ENCODE peak calls at places on chromosomes 6 and 20, in five cellular contexts. One of them, this sample, is unnamed.

GRCh38 chr6:14953806-14954205 is 292.1 kb upstream of the JARID2 start:
- DNase-seq in spleen: no peak
- DNase-seq in upper lobe of left lung: no peak
- DNase-seq in HCT116: no peak
- DNase-seq in stomach: no peak
- DNase-seq in this sample: no peak

GRCh38 chr6:125558907-125559306 is 190.5 kb upstream of the HEY2 start:
- DNase-seq in stomach: no peak
- DNase-seq in HCT116: no peak
- DNase-seq in upper lobe of left lung: no peak
- DNase-seq in spleen: no peak
- DNase-seq in this sample: no peak

GRCh38 chr20:61859712-61860111 is 206.0 kb downstream of the TAF4 start:
- DNase-seq in spleen: no peak
- DNase-seq in stomach: no peak
- DNase-seq in upper lobe of left lung: peak
- DNase-seq in HCT116: no peak
- DNase-seq in this sample: no peak

GRCh38 chr6:129672883-129673631 is 36.9 kb downstream of the ARHGAP18 start:
- DNase-seq in HCT116: peak
- DNase-seq in stomach: no peak
- DNase-seq in upper lobe of left lung: no peak
- DNase-seq in spleen: no peak
- DNase-seq in this sample: no peak

GRCh38 chr6:154686162-154686561 is 47.1 kb upstream of the SCAF8 start:
- DNase-seq in stomach: no peak
- DNase-seq in spleen: no peak
- DNase-seq in HCT116: no peak
- DNase-seq in upper lobe of left lung: no peak
- DNase-seq in this sample: no peak

GRCh38 chr6:127347188-127347587 is 3.8 kb upstream of the ECHDC1 start:
- DNase-seq in spleen: no peak
- DNase-seq in stomach: no peak
- DNase-seq in upper lobe of left lung: no peak
- DNase-seq in HCT116: no peak
- DNase-seq in this sample: no peak

GRCh38 chr6:149249370-149250357 is 67.8 kb upstream of the TAB2 start:
- DNase-seq in HCT116: no peak
- DNase-seq in spleen: no peak
- DNase-seq in upper lobe of left lung: no peak
- DNase-seq in stomach: no peak
- DNase-seq in this sample: no peak

GRCh38 chr6:10954590-10955010 is 67.7 kb downstream of the SYCP2L start:
- DNase-seq in HCT116: peak
- DNase-seq in upper lobe of left lung: peak
- DNase-seq in spleen: peak
- DNase-seq in stomach: peak
- DNase-seq in this sample: peak

GRCh38 chr20:56391596-56392281 is at the start of gene AURKA:
- DNase-seq in HCT116: no peak
- DNase-seq in upper lobe of left lung: no peak
- DNase-seq in spleen: no peak
- DNase-seq in stomach: no peak
- DNase-seq in this sample: no peak

GRCh38 chr6:15588966-15589634 is 73.7 kb downstream of the DTNBP1 start:
- DNase-seq in stomach: no peak
- DNase-seq in spleen: no peak
- DNase-seq in upper lobe of left lung: no peak
- DNase-seq in HCT116: no peak
- DNase-seq in this sample: no peak

GRCh38 chr20:23118766-23119165 is 32.6 kb upstream of the CD93 start:
- DNase-seq in upper lobe of left lung: no peak
- DNase-seq in stomach: no peak
- DNase-seq in spleen: peak
- DNase-seq in HCT116: no peak
- DNase-seq in this sample: no peak

DNA sequence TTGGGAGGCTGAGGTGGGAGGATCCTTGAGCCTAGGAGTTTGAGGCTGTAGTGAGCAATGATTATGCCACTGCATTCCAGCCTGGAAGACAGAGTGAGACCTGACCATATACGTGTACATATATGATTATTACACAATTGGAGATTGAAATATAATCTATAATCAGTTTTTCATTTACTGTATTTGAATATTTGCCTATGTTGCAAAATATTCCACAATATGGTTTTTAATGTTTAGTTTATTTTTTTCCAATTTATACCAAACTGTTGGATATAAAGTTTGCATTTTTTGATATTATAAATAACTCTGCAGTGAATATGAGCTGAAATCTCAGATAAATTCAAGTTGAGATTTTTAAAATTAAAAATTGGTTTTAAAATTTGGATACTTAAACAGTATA is 79.6 kb upstream of the SIRPG start:
- DNase-seq in stomach: no peak
- DNase-seq in upper lobe of left lung: no peak
- DNase-seq in HCT116: no peak
- DNase-seq in spleen: no peak
- DNase-seq in this sample: no peak
- TF ChIP-seq POLR2A in stomach: no peak
- TF ChIP-seq POLR2A in upper lobe of left lung: no peak
- TF ChIP-seq POLR2A in HCT116: no peak
- TF ChIP-seq POLR2A in spleen: no peak
- TF ChIP-seq POLR2A in this sample: no peak

GRCh38 chr6:22071655-22072054 is 225.2 kb downstream of the PRL start:
- DNase-seq in stomach: no peak
- DNase-seq in spleen: no peak
- DNase-seq in HCT116: no peak
- DNase-seq in upper lobe of left lung: no peak
- DNase-seq in this sample: no peak
- TF ChIP-seq POLR2AphosphoS5 in stomach: no peak
- TF ChIP-seq POLR2AphosphoS5 in spleen: peak
- TF ChIP-seq POLR2AphosphoS5 in HCT116: no peak
- TF ChIP-seq POLR2AphosphoS5 in upper lobe of left lung: peak
- TF ChIP-seq POLR2AphosphoS5 in this sample: no peak

GRCh38 chr20:36462440-36463211 is 78.7 kb upstream of the MYL9 start:
- DNase-seq in HCT116: no peak
- DNase-seq in upper lobe of left lung: peak
- DNase-seq in stomach: peak
- DNase-seq in spleen: peak
- DNase-seq in this sample: no peak
- TF ChIP-seq POLR2A in HCT116: no peak
- TF ChIP-seq POLR2A in upper lobe of left lung: peak
- TF ChIP-seq POLR2A in stomach: no peak
- TF ChIP-seq POLR2A in spleen: no peak
- TF ChIP-seq POLR2A in this sample: no peak

GRCh38 chr6:25928562-25929324 is 1.7 kb downstream of the SLC17A2 start:
- DNase-seq in HCT116: no peak
- DNase-seq in spleen: no peak
- DNase-seq in stomach: no peak
- DNase-seq in upper lobe of left lung: no peak
- DNase-seq in this sample: no peak

GRCh38 chr6:25934181-25934580 is 3.7 kb upstream of the SLC17A2 start:
- DNase-seq in upper lobe of left lung: no peak
- DNase-seq in spleen: no peak
- DNase-seq in stomach: no peak
- DNase-seq in HCT116: no peak
- DNase-seq in this sample: no peak

GRCh38 chr6:25927721-25928359 is 2.7 kb downstream of the SLC17A2 start:
- DNase-seq in spleen: no peak
- DNase-seq in upper lobe of left lung: no peak
- DNase-seq in stomach: no peak
- DNase-seq in HCT116: no peak
- DNase-seq in this sample: no peak

GRCh38 chr6:25931411-25931709 is 869 bp upstream of the SLC17A2 start:
- DNase-seq in HCT116: no peak
- DNase-seq in stomach: no peak
- DNase-seq in upper lobe of left lung: no peak
- DNase-seq in spleen: no peak
- DNase-seq in this sample: no peak

GRCh38 chr6:25930532-25931410 is at the start of gene SLC17A2:
- DNase-seq in spleen: no peak
- DNase-seq in HCT116: no peak
- DNase-seq in stomach: no peak
- DNase-seq in upper lobe of left lung: no peak
- DNase-seq in this sample: no peak
- TF ChIP-seq POLR2AphosphoS5 in spleen: no peak
- TF ChIP-seq POLR2AphosphoS5 in HCT116: no peak
- TF ChIP-seq POLR2AphosphoS5 in stomach: no peak
- TF ChIP-seq POLR2AphosphoS5 in upper lobe of left lung: no peak
- TF ChIP-seq POLR2AphosphoS5 in this sample: no peak

DNA sequence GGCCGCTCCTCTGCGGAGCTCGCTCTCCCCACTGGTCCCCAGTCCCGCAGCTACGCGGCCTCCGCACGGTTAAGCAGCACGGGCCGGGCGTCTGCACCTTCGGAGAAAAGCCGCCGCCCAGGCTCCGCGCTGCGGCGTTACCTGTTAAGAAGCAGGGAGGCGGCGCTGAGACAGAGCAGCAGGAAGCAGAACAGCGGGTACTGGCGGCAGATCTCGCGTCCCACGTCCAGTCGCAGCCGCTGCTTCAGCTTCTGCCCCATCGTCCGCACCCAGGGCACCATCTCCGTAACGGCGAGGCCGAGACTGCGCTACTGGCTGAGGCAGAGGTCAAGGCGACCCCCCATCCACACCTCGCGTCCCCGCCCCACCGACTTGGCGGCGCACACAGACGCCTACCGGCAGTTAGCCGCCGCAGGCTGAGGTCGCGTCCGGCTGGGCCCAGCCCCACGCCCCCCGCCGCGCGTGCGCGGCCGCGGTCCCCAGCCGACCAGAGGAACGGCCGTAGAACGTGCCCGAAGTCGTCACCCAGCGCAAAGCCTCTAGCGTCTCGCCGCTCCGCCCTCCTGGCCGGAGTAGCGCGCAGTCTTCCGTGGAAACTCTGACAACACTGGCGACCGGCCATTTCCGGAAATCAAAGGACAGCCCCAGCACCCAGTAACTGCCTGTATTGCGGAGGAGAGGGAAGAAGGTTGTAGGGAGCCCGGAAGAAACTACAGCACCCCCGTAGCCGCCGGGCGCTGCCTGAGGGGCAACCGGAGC is at the start of gene SNX14:
- DNase-seq in upper lobe of left lung: peak
- DNase-seq in stomach: peak
- DNase-seq in spleen: peak
- DNase-seq in HCT116: peak
- DNase-seq in this sample: peak
- TF ChIP-seq POLR2A in upper lobe of left lung: peak
- TF ChIP-seq POLR2A in stomach: peak
- TF ChIP-seq POLR2A in spleen: peak
- TF ChIP-seq POLR2A in HCT116: peak
- TF ChIP-seq POLR2A in this sample: no peak

GRCh38 chr6:4941782-4942672 is 61.8 kb downstream of the RPP40 start:
- DNase-seq in stomach: no peak
- DNase-seq in upper lobe of left lung: no peak
- DNase-seq in HCT116: peak
- DNase-seq in spleen: no peak
- DNase-seq in this sample: peak
- TF ChIP-seq POLR2AphosphoS5 in stomach: peak
- TF ChIP-seq POLR2AphosphoS5 in upper lobe of left lung: no peak
- TF ChIP-seq POLR2AphosphoS5 in HCT116: peak
- TF ChIP-seq POLR2AphosphoS5 in spleen: no peak
- TF ChIP-seq POLR2AphosphoS5 in this sample: no peak

GRCh38 chr6:151036869-151037680 is 171.6 kb downstream of the MTHFD1L start:
- DNase-seq in spleen: no peak
- DNase-seq in stomach: no peak
- DNase-seq in HCT116: peak
- DNase-seq in upper lobe of left lung: no peak
- DNase-seq in this sample: no peak
- TF ChIP-seq POLR2A in spleen: no peak
- TF ChIP-seq POLR2A in stomach: no peak
- TF ChIP-seq POLR2A in HCT116: no peak
- TF ChIP-seq POLR2A in upper lobe of left lung: no peak
- TF ChIP-seq POLR2A in this sample: no peak

DNA sequence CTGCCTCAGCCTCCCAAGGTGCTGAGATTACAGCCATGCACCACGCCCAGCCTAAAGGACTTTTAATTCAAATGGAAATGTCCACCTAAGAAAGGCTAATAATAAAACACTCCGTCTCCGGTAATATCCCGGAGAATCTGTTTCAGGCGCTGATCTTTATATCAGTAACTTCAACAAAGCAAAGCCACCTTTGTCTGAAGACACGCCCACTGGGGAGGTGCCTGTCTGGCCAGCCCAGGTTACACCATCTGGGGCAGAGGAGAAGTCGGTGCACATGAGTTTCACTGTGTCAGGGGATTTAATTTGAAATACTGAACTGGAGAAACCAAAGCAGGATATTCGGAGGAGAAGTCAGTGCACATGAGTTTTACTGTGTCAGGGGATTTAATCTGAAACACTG is 9.4 kb downstream of the SERPINB6 start:
- DNase-seq in upper lobe of left lung: no peak
- DNase-seq in stomach: peak
- DNase-seq in spleen: no peak
- DNase-seq in HCT116: no peak
- DNase-seq in this sample: no peak
- TF ChIP-seq POLR2AphosphoS5 in upper lobe of left lung: no peak
- TF ChIP-seq POLR2AphosphoS5 in stomach: peak
- TF ChIP-seq POLR2AphosphoS5 in spleen: no peak
- TF ChIP-seq POLR2AphosphoS5 in HCT116: no peak
- TF ChIP-seq POLR2AphosphoS5 in this sample: no peak

GRCh38 chr6:29626948-29627761 is 5.8 kb downstream of the GABBR1 start:
- DNase-seq in HCT116: no peak
- DNase-seq in upper lobe of left lung: peak
- DNase-seq in stomach: no peak
- DNase-seq in spleen: peak
- DNase-seq in this sample: no peak

GRCh38 chr6:29628419-29629281 is 4.3 kb downstream of the GABBR1 start:
- DNase-seq in stomach: peak
- DNase-seq in HCT116: no peak
- DNase-seq in spleen: peak
- DNase-seq in upper lobe of left lung: peak
- DNase-seq in this sample: peak

GRCh38 chr6:29629571-29629970 is 3.4 kb downstream of the GABBR1 start:
- DNase-seq in upper lobe of left lung: no peak
- DNase-seq in spleen: no peak
- DNase-seq in stomach: no peak
- DNase-seq in HCT116: no peak
- DNase-seq in this sample: no peak

GRCh38 chr6:29625337-29625930 is 7.5 kb downstream of the GABBR1 start:
- DNase-seq in HCT116: no peak
- DNase-seq in stomach: no peak
- DNase-seq in upper lobe of left lung: no peak
- DNase-seq in spleen: no peak
- DNase-seq in this sample: no peak

DNA sequence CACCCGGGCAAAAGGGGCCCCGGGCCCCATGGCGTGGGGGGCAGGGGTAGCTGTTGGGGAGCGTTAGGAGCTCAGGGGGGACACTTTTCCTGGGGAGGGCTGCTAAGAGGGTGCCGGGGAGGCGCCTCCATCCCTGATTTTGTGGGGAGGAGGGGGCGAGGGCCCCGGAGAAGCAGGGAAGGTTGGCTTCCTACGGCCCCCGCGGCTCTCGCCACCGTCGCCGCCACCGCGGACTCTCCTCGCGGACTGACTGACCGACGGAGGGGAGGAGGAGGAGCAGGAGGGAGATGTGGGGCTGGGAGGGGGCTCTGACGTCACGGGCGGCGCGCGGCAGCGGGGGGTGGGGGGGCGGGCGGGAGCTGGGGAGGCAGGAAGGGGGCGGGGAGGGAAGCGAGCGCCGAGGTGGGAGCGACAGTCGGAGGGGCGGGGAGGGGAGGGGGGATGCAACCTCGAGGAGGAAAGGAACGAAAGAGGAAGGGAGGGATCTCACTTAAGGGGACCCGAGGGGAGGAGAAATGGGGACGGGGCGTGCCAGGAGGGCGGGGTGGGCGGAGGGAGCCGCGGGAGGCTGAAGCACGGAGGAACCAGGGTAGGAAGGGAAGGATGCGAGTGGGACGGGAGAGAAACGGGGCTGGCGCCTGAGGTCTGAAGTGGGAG is 5.1 kb downstream of the GABBR1 start:
- DNase-seq in HCT116: no peak
- DNase-seq in upper lobe of left lung: peak
- DNase-seq in spleen: peak
- DNase-seq in stomach: peak
- DNase-seq in this sample: no peak
- TF ChIP-seq POLR2A in HCT116: no peak
- TF ChIP-seq POLR2A in upper lobe of left lung: peak
- TF ChIP-seq POLR2A in spleen: no peak
- TF ChIP-seq POLR2A in stomach: no peak
- TF ChIP-seq POLR2A in this sample: peak